ENCODE peak calls at places on chromosomes 7 and 10, in nine cellular contexts. G is activated CD8-positive, alpha-beta memory T cell treated with anti-CD3 and anti-CD28 coated beads for 1 hour; X is CD8-positive, alpha-beta memory T cell; B is cardiac fibroblast; M is T-helper 1 cell; H is lower leg skin; W is foreskin keratinocyte; P is A549; I is ecto neural progenitor cell. R is an unnamed sample.

GRCh38 chr7:1819258-1819841 is 149.3 kb downstream of the ELFN1 start:
- DNase-seq in G (no peak), X (no peak), B (no peak), M (no peak), H (no peak), W (no peak), P (no peak), I (no peak), R (no peak)

GRCh38 chr10:6912424-6912823 is 332.3 kb upstream of the PRKCQ start:
- DNase-seq in G (no peak), X (no peak), B (peak; percentile 69), M (no peak), H (no peak), W (peak; percentile 95), P (no peak), I (no peak), R (no peak)

GRCh38 chr10:124997246-124997790 is 55.4 kb downstream of the ZRANB1 start:
- DNase-seq in G (no peak), X (no peak), B (no peak), M (no peak), H (peak; percentile 8), W (no peak), P (no peak), I (no peak), R (no peak)

GRCh38 chr7:96786261-96786997 is 76.8 kb upstream of the SEM1 start:
- DNase-seq in G (no peak), X (no peak), B (no peak), M (no peak), H (peak; percentile 45), W (peak; percentile 67), P (no peak), I (peak; percentile 48), R (no peak)

GRCh38 chr10:79184649-79185048 is 115.9 kb downstream of the ZMIZ1 start:
- DNase-seq in G (no peak), X (no peak), B (no peak), M (no peak), H (no peak), W (no peak), P (no peak), I (no peak), R (no peak)

GRCh38 chr10:77692782-77693181 is 55.2 kb upstream of the KCNMA1 start:
- DNase-seq in G (no peak), X (no peak), B (peak; percentile 46), M (no peak), H (no peak), W (peak; percentile 90), P (no peak), I (no peak), R (no peak)

GRCh38 chr7:80785961-80786360 is 132.9 kb downstream of the SEMA3C start:
- DNase-seq in G (no peak), X (no peak), B (peak; percentile 51), M (no peak), H (no peak), W (no peak), P (no peak), I (no peak), R (no peak)

GRCh38 chr7:115099906-115100305 is 178.0 kb downstream of the MDFIC start:
- DNase-seq in G (no peak), X (no peak), B (peak; percentile 81), M (no peak), H (no peak), W (peak; percentile 62), P (peak; percentile 23), I (no peak), R (no peak)

GRCh38 chr7:90739731-90740130 is 143.6 kb downstream of the CDK14 start:
- DNase-seq in G (no peak), X (no peak), B (no peak), M (no peak), H (no peak), W (no peak), P (no peak), I (no peak), R (no peak)

GRCh38 chr7:47901542-47901941 is 46.7 kb downstream of the PKD1L1 start:
- DNase-seq in G (no peak), X (no peak), B (no peak), M (no peak), H (no peak), W (no peak), P (no peak), I (peak; percentile 78), R (no peak)

GRCh38 chr10:127907411-127908105 is 655 bp downstream of the PTPRE start:
- DNase-seq in G (no peak), X (no peak), B (peak; percentile 72), M (no peak), H (no peak), W (no peak), P (no peak), I (no peak), R (no peak)

GRCh38 chr7:34772296-34772695 is 114.3 kb downstream of the NPSR1 start:
- DNase-seq in G (no peak), X (no peak), B (no peak), M (no peak), H (no peak), W (no peak), P (no peak), I (no peak), R (no peak)

GRCh38 chr7:7257899-7258692 is 75.8 kb downstream of the C1GALT1 start:
- DNase-seq in G (no peak), X (peak; percentile 11), B (no peak), M (no peak), H (no peak), W (no peak), P (no peak), I (no peak), R (no peak)

GRCh38 chr7:99375070-99375807 is 709 bp downstream of the ARPC1B start:
- DNase-seq in G (peak; percentile 40), X (peak; percentile 68), B (peak; percentile 84), M (peak; percentile 69), H (peak; percentile 49), W (peak; percentile 75), P (peak; percentile 84), I (peak; percentile 73), R (peak; percentile 64)

GRCh38 chr7:159001811-159002210 is 142.9 kb downstream of the VIPR2 start:
- DNase-seq in G (no peak), X (no peak), B (no peak), M (no peak), H (no peak), W (no peak), P (no peak), I (no peak), R (no peak)